ENCODE peak calls at places on chromosomes 7 and 10, in seven cellular contexts. S is CD4-positive, alpha-beta T cell; J is NAMALWA; G is EH; Y is GM19239; E is cerebellar cortex; N is T-cell. F is an unnamed sample.

GRCh38 chr10:124649209-124649608 is 95.0 kb downstream of the FAM53B start:
- DNase-seq in E (peak), J (no peak), N (no peak), S (no peak), Y (no peak), G (peak), F (no peak)

GRCh38 chr10:69635428-69636272 is 5.6 kb downstream of the FAM241B start:
- DNase-seq in E (no peak), N (no peak), G (no peak), Y (no peak), S (no peak), J (no peak), F (no peak)

GRCh38 chr10:87847550-87847949 is 15.8 kb downstream of the KLLN start:
- DNase-seq in N (no peak), G (peak), Y (no peak), J (no peak), S (no peak), E (no peak), F (no peak)

GRCh38 chr7:122137291-122138077 is 6.6 kb downstream of the AASS start:
- DNase-seq in N (no peak), G (peak), J (no peak), E (no peak), S (no peak), Y (no peak), F (no peak)

GRCh38 chr10:31143331-31143935 is 111.8 kb upstream of the ZNF438 start:
- DNase-seq in Y (no peak), E (no peak), G (peak), S (no peak), J (no peak), N (no peak), F (no peak)

GRCh38 chr7:1693991-1694524 is 24.0 kb downstream of the ELFN1 start:
- DNase-seq in N (no peak), E (no peak), G (peak), J (no peak), Y (no peak), S (no peak), F (no peak)

GRCh38 chr10:126504051-126504760 is 115.9 kb upstream of the ADAM12 start:
- DNase-seq in J (peak), S (no peak), N (no peak), Y (peak), E (peak), G (peak), F (no peak)

GRCh38 chr10:88538038-88538437 is 45.1 kb downstream of the RNLS start:
- DNase-seq in Y (no peak), G (peak), S (no peak), N (no peak), E (no peak), J (no peak), F (no peak)

GRCh38 chr10:74012480-74012879 is 14.6 kb downstream of the VCL start:
- DNase-seq in J (no peak), G (no peak), Y (no peak), N (no peak), S (no peak), E (no peak), F (no peak)

GRCh38 chr7:106812027-106812643 is 52.9 kb upstream of the PIK3CG start:
- DNase-seq in G (no peak), J (peak), S (no peak), N (peak), E (no peak), Y (no peak), F (no peak)

GRCh38 chr7:63040336-63040735 is 958.3 kb upstream of the ZNF722 start:
- DNase-seq in J (no peak), S (no peak), N (no peak), E (no peak), Y (no peak), G (no peak), F (no peak)

GRCh38 chr7:94972296-94972695 is 64.9 kb downstream of the PPP1R9A start:
- DNase-seq in E (no peak), G (peak), Y (no peak), J (no peak), S (no peak), N (no peak), F (no peak)

GRCh38 chr7:143385891-143386781 is 5.0 kb downstream of the ZYX start:
- DNase-seq in E (peak), N (peak), J (no peak), S (no peak), G (peak), Y (no peak), F (peak)

GRCh38 chr7:38292442-38292841 is 19.0 kb upstream of the TARP start:
- DNase-seq in S (no peak), G (no peak), E (no peak), N (no peak), Y (no peak), J (no peak), F (no peak)

GRCh38 chr10:72567421-72567820 is 58.5 kb downstream of the MICU1 start:
- DNase-seq in G (peak), N (no peak), S (no peak), Y (no peak), E (peak), J (no peak), F (no peak)

GRCh38 chr10:51640120-51640819 is 59.1 kb downstream of the CSTF2T start:
- DNase-seq in N (no peak), S (no peak), J (no peak), Y (no peak), G (no peak), E (no peak), F (no peak)

GRCh38 chr7:31955021-31955420 is 115.2 kb downstream of the PDE1C start:
- DNase-seq in E (no peak), Y (no peak), J (no peak), N (no peak), S (no peak), G (peak), F (no peak)